ENCODE peak calls at places on chromosomes 1 and 21, in eight cellular contexts. C is Calu3, X is colonic mucosa, K is left ventricle myocardium inferior, I is neural crest cell, T is endothelial cell, Q is brain microvascular endothelial cell, B is lower lobe of right lung. P is an unnamed sample.

GRCh38 chr1:25562101-25562927 is 18.9 kb downstream of the LDLRAP1 start:
- DNase-seq in C (no peak), X (peak), K (no peak), I (no peak), T (no peak), Q (no peak), B (no peak), P (peak)

GRCh38 chr1:230705289-230706019 is 8.5 kb downstream of the AGT start:
- DNase-seq in C (no peak), X (peak), K (no peak), I (no peak), T (no peak), Q (no peak), B (no peak), P (peak)

GRCh38 chr21:31446206-31446900 is 102.3 kb upstream of the TIAM1 start:
- DNase-seq in C (no peak), X (no peak), K (no peak), I (no peak), T (no peak), Q (peak), B (no peak), P (peak)

GRCh38 chr1:184972281-184973055 is 1.8 kb downstream of the NIBAN1 start:
- DNase-seq in C (no peak), X (no peak), K (no peak), I (no peak), T (no peak), Q (no peak), B (no peak), P (no peak)

GRCh38 chr1:84603941-84604830 is 29.9 kb upstream of the CTBS start:
- DNase-seq in C (peak), X (no peak), K (peak), I (no peak), T (no peak), Q (peak), B (no peak), P (no peak)

GRCh38 chr1:116255486-116255885 is 117.6 kb upstream of the ATP1A1 start:
- DNase-seq in C (no peak), X (peak), K (no peak), I (no peak), T (no peak), Q (no peak), B (no peak), P (no peak)

GRCh38 chr1:220528679-220529529 is 968 bp downstream of the MARK1 start:
- DNase-seq in C (peak), X (peak), K (peak), I (peak), T (peak), Q (no peak), B (no peak), P (no peak)

GRCh38 chr1:201552941-201553341 is 14.0 kb downstream of the NAV1 start:
- DNase-seq in C (no peak), X (no peak), K (no peak), I (no peak), T (no peak), Q (peak), B (peak), P (peak)

GRCh38 chr21:38289697-38290096 is 32.9 kb downstream of the KCNJ15 start:
- DNase-seq in C (no peak), X (no peak), K (no peak), I (no peak), T (no peak), Q (peak), B (peak), P (no peak)

GRCh38 chr21:32828908-32829307 is 57.4 kb upstream of the PAXBP1 start:
- DNase-seq in C (no peak), X (no peak), K (no peak), I (no peak), T (no peak), Q (no peak), B (no peak), P (no peak)

GRCh38 chr1:248611883-248612282 is 14.4 kb upstream of the OR2T10 start:
- DNase-seq in C (no peak), X (no peak), K (no peak), I (no peak), T (no peak), Q (no peak), B (no peak), P (no peak)

GRCh38 chr1:150429805-150430204 is 57.4 kb upstream of the TARS2 start:
- DNase-seq in C (no peak), X (no peak), K (no peak), I (no peak), T (no peak), Q (no peak), B (no peak), P (no peak)
- TF ChIP-seq CTCF in C (peak), X (no peak), K (peak), I (no peak), T (no peak), Q (peak), B (peak), P (peak)

GRCh38 chr1:92301021-92301420 is 2.2 kb downstream of the RPAP2 start:
- DNase-seq in C (no peak), X (no peak), K (no peak), I (no peak), T (no peak), Q (no peak), B (no peak), P (no peak)

GRCh38 chr1:92298573-92299476 is at the start of the genes GLMN and RPAP2:
- DNase-seq in C (peak), X (peak), K (peak), I (peak), T (peak), Q (peak), B (peak), P (peak)

GRCh38 chr1:92299477-92300125 is 742 bp downstream of the RPAP2 start:
- DNase-seq in C (no peak), X (no peak), K (no peak), I (no peak), T (no peak), Q (no peak), B (no peak), P (no peak)

DNA sequence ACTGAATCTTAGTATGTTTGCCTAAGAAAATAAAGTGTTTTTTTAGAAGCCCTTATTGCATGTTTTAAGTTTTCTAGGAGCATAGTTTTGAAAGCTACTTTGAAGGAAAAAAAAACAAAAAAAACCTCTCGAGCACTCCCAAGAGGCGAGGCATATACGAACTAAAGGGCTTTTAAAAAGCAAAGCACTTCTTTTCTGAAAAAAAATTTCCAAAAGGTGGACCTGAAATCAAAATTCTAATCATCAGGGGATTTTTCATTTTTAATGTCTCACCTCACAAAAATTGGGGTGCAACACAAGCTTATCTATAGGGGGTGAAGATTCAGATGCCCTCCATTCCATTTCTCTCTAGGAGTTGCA is 594 bp downstream of the GLMN start:
- DNase-seq in C (no peak), X (no peak), K (no peak), I (no peak), T (no peak), Q (no peak), B (no peak), P (no peak)
- TF ChIP-seq CTCF in C (no peak), X (no peak), K (no peak), I (peak), T (no peak), Q (no peak), B (no peak), P (no peak)

GRCh38 chr1:93629101-93630059 is 52.3 kb downstream of the BCAR3 start:
- DNase-seq in C (peak), X (peak), K (no peak), I (no peak), T (peak), Q (peak), B (no peak), P (no peak)

GRCh38 chr1:93630168-93630567 is 51.5 kb downstream of the BCAR3 start:
- DNase-seq in C (no peak), X (no peak), K (no peak), I (no peak), T (no peak), Q (no peak), B (no peak), P (no peak)

GRCh38 chr1:93628682-93629081 is 53.0 kb downstream of the BCAR3 start:
- DNase-seq in C (no peak), X (no peak), K (no peak), I (no peak), T (no peak), Q (no peak), B (no peak), P (no peak)

GRCh38 chr1:93633313-93633712 is 48.3 kb downstream of the BCAR3 start:
- DNase-seq in C (no peak), X (no peak), K (no peak), I (no peak), T (no peak), Q (no peak), B (no peak), P (no peak)

DNA sequence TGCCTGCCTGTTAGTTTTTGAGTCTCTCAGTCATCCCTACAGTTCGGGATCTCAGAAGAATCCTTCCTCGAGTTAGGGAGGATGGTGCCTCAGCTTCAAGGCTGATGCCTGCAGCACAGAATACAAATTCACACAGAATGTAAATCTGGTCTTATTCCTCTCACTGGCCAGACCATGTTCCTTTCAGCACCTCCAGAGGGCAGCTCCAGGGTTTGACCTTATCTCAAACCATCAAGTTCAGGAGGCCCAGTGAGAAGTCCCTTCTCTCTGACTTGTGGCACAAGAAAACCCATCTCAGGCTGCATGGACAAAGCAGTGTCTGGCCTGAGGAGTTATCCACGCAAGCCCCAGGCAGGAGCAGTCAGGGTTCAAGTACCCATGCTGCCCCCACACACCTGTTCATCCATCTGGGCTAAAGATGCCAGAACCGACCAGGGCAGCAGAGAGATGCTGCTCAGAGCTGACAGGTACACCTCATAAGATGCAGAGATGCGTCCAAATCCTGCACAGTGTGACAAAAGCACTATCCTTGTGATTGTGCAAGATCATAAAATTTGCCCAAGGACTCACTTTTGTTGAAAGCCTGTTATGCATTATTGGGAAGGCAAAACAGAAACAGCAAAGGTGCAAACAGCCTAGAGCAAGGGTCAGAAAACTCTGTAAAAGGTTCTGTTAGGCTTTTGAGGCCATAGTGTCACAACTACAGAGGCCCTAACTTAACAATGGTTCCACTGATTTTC is 49.8 kb downstream of the BCAR3 start:
- DNase-seq in C (peak), X (no peak), K (no peak), I (no peak), T (no peak), Q (no peak), B (no peak), P (no peak)
- TF ChIP-seq CTCF in C (peak), X (no peak), K (peak), I (peak), T (no peak), Q (peak), B (peak), P (peak)

DNA sequence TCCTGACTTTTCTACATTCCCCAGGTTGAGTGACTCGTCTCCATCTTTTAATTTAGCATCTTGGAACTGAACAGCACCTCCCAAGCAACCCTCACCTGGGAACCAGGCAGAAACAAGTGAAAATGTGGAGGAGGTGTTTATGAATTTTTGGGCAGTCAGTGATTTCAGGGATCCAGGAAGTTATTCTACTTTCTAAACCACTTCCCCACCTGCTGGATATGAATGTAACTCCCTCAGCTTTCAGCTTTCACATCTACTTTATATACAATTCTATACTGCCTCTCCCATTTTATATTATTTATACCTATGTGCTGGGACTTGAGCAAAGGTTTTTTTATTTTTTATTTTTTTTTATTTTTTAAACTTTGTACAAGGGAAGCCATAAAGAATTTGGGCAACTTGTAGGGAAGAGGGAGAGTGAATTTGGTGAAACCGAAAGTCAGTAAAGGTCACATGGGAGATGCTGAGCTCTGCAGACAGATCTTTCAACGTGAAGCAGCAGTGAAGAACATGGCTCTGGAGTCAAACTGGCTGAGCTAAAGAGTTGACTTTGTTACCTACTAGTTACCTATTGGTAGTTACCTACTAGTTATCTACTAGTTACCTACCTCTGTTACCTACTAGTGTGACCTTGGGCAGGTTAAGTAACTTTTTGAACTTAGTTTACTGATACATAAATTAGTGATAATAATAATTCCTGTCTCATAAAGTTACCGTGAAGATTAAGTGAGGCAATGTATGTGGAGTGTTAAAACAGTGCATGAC is 45.5 kb downstream of the DDR2 start:
- DNase-seq in C (no peak), X (no peak), K (no peak), I (no peak), T (no peak), Q (no peak), B (no peak), P (no peak)
- TF ChIP-seq CTCF in C (no peak), X (no peak), K (no peak), I (no peak), T (no peak), Q (no peak), B (no peak), P (no peak)